ENCODE peak calls at places on chromosomes 3 and 15, in eight cellular contexts. One of them, this sample, is unnamed. For H3K4me1, the result is how much of the 10 kb centered on the place peaks cover.

GRCh38 chr15:39692464-39693327 is 89.9 kb downstream of the FSIP1 start:
- DNase-seq in DND-41: no peak
- DNase-seq in pancreas: no peak
- DNase-seq in PC-9: no peak
- DNase-seq in IMR-90: no peak
- DNase-seq in upper lobe of right lung: no peak
- DNase-seq in uterus: no peak
- DNase-seq in GM23338: peak
- DNase-seq in this sample: peak

GRCh38 chr3:157280786-157281185 is 120.8 kb upstream of the CCNL1 start:
- DNase-seq in DND-41: no peak
- DNase-seq in pancreas: no peak
- DNase-seq in PC-9: no peak
- DNase-seq in IMR-90: peak
- DNase-seq in upper lobe of right lung: no peak
- DNase-seq in uterus: no peak
- DNase-seq in GM23338: no peak
- DNase-seq in this sample: no peak

GRCh38 chr3:168168743-168169142 is 73.0 kb upstream of the GOLIM4 start:
- DNase-seq in DND-41: no peak
- DNase-seq in pancreas: no peak
- DNase-seq in PC-9: peak
- DNase-seq in IMR-90: no peak
- DNase-seq in upper lobe of right lung: no peak
- DNase-seq in uterus: no peak
- DNase-seq in GM23338: no peak
- DNase-seq in this sample: no peak

GRCh38 chr3:123292321-123293310 is 90.9 kb downstream of the SEC22A start:
- DNase-seq in DND-41: no peak
- DNase-seq in pancreas: no peak
- DNase-seq in PC-9: no peak
- DNase-seq in IMR-90: no peak
- DNase-seq in upper lobe of right lung: no peak
- DNase-seq in uterus: no peak
- DNase-seq in GM23338: no peak
- DNase-seq in this sample: no peak

GRCh38 chr3:39108309-39108708 is 829 bp downstream of the TTC21A start:
- DNase-seq in DND-41: peak
- DNase-seq in pancreas: no peak
- DNase-seq in PC-9: no peak
- DNase-seq in IMR-90: no peak
- DNase-seq in upper lobe of right lung: no peak
- DNase-seq in uterus: no peak
- DNase-seq in GM23338: no peak
- DNase-seq in this sample: no peak

GRCh38 chr3:140420621-140421357 is 257.1 kb upstream of the TRIM42 start:
- DNase-seq in DND-41: no peak
- DNase-seq in pancreas: peak
- DNase-seq in PC-9: no peak
- DNase-seq in IMR-90: peak
- DNase-seq in upper lobe of right lung: no peak
- DNase-seq in uterus: no peak
- DNase-seq in GM23338: no peak
- DNase-seq in this sample: no peak

GRCh38 chr3:48215019-48215418 is 8.3 kb upstream of the CAMP start:
- DNase-seq in DND-41: no peak
- DNase-seq in pancreas: no peak
- DNase-seq in PC-9: no peak
- DNase-seq in IMR-90: no peak
- DNase-seq in upper lobe of right lung: peak
- DNase-seq in uterus: peak
- DNase-seq in GM23338: no peak
- DNase-seq in this sample: no peak

GRCh38 chr15:74050127-74050526 is 32.2 kb downstream of the GOLGA6A start:
- DNase-seq in DND-41: no peak
- DNase-seq in pancreas: no peak
- DNase-seq in PC-9: no peak
- DNase-seq in IMR-90: no peak
- DNase-seq in upper lobe of right lung: no peak
- DNase-seq in uterus: no peak
- DNase-seq in GM23338: no peak
- DNase-seq in this sample: no peak

GRCh38 chr3:133890972-133891644 is 4.6 kb downstream of the RAB6B start:
- DNase-seq in DND-41: no peak
- DNase-seq in pancreas: no peak
- DNase-seq in PC-9: no peak
- DNase-seq in IMR-90: no peak
- DNase-seq in upper lobe of right lung: no peak
- DNase-seq in uterus: no peak
- DNase-seq in GM23338: no peak
- DNase-seq in this sample: no peak

GRCh38 chr15:74193305-74193718 is 9.3 kb downstream of the STRA6 start:
- DNase-seq in DND-41: no peak
- DNase-seq in pancreas: no peak
- DNase-seq in PC-9: peak
- DNase-seq in IMR-90: peak
- DNase-seq in upper lobe of right lung: no peak
- DNase-seq in uterus: no peak
- DNase-seq in GM23338: no peak
- DNase-seq in this sample: peak

GRCh38 chr3:37125702-37126101 is 48.7 kb downstream of the LRRFIP2 start:
- DNase-seq in DND-41: no peak
- DNase-seq in pancreas: no peak
- DNase-seq in PC-9: no peak
- DNase-seq in IMR-90: no peak
- DNase-seq in upper lobe of right lung: no peak
- DNase-seq in uterus: no peak
- DNase-seq in GM23338: no peak
- DNase-seq in this sample: no peak

DNA sequence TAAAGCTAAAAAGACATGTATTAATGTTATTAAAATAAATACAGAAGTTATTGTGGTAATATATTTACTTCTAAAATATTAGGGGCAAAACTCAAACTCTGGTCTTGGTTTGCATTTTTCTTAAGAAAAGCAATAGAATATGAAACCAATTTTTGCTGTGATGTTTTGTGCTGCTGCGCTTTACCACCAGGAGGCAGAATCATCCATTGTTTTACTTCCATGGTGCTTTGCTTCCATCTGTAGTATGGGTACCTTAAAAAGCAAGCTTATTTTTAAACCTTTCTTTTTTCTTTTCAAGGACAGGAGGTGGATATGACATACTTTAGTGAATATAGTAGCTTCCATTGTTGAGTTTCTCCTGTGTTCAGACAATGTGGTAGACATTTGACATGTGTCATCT is 46.6 kb upstream of the MRPL3 start:
- DNase-seq in DND-41: peak
- DNase-seq in pancreas: no peak
- DNase-seq in PC-9: no peak
- DNase-seq in IMR-90: no peak
- DNase-seq in upper lobe of right lung: no peak
- DNase-seq in uterus: no peak
- DNase-seq in GM23338: peak
- DNase-seq in this sample: no peak
- TF ChIP-seq CTCF in DND-41: peak
- TF ChIP-seq CTCF in pancreas: no peak
- TF ChIP-seq CTCF in PC-9: peak
- TF ChIP-seq CTCF in IMR-90: peak
- TF ChIP-seq CTCF in upper lobe of right lung: peak
- TF ChIP-seq CTCF in uterus: no peak
- TF ChIP-seq CTCF in GM23338: peak
- TF ChIP-seq CTCF in this sample: peak

GRCh38 chr3:169666501-169667379 is 3.2 kb upstream of the MECOM start:
- DNase-seq in DND-41: no peak
- DNase-seq in pancreas: peak
- DNase-seq in PC-9: no peak
- DNase-seq in IMR-90: no peak
- DNase-seq in upper lobe of right lung: peak
- DNase-seq in uterus: no peak
- DNase-seq in GM23338: peak
- DNase-seq in this sample: peak
- H3K4me1 ChIP-seq in DND-41: under half
- H3K4me1 ChIP-seq in pancreas: under half
- H3K4me1 ChIP-seq in PC-9: under half
- H3K4me1 ChIP-seq in IMR-90: under half
- H3K4me1 ChIP-seq in upper lobe of right lung: under half
- H3K4me1 ChIP-seq in uterus: under half
- H3K4me1 ChIP-seq in GM23338: half or more
- H3K4me1 ChIP-seq in this sample: under half

DNA sequence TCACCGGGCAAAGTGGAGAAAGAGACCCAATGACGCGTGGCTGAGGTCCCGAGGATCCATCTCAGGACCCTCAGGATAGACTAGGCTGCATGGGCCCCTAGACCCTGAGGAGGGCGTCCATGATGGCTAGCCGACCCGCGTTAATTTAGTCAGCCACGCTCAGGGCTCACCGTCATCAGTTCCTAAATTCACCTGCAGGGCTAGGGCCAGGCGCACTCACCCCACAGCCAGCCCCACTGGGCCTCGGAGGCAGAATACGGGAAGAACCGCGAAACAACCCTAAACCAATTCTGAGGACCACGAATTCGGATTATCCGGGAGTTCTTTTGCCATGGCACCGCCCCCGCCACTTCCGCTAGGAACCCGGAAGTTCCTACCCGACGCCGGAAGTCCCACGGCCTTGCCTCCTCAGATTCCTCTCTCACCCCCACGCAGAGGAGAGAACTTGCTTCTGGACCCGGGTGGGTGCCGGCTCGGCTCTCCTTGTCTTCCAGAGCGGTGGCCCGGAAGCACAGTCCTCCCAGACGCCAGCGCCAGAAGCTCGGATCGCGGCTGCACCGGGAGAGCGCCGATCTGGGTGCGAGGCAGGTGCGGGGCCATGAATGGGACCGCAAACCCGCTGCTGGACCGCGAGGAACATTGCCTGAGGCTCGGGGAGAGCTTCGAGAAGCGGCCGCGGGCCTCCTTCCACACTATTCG is at the start of the genes EAF1 and METTL6:
- DNase-seq in DND-41: peak
- DNase-seq in pancreas: peak
- DNase-seq in PC-9: peak
- DNase-seq in IMR-90: peak
- DNase-seq in upper lobe of right lung: peak
- DNase-seq in uterus: peak
- DNase-seq in GM23338: peak
- DNase-seq in this sample: peak
- TF ChIP-seq CTCF in DND-41: peak
- TF ChIP-seq CTCF in pancreas: no peak
- TF ChIP-seq CTCF in PC-9: no peak
- TF ChIP-seq CTCF in IMR-90: peak
- TF ChIP-seq CTCF in upper lobe of right lung: peak
- TF ChIP-seq CTCF in uterus: peak
- TF ChIP-seq CTCF in GM23338: peak
- TF ChIP-seq CTCF in this sample: peak

DNA sequence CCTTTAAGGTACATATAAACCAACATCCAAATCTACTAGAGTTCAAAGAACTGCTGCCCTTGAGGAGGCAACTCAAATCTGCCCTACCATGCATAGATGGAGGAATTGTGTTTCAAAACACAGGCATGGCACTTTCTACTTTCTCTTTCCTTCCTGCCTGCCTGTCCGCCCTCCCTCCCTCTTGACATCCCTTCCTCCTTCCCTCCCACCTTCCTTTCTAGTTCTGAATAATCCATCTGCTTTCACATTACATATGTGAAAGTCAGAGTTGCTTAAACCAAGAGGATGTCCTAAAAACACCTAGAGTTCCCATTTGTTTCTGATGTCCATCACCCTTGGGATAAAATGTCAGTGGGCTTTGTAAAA is 537.6 kb downstream of the FOXP1 start:
- DNase-seq in DND-41: no peak
- DNase-seq in pancreas: no peak
- DNase-seq in PC-9: no peak
- DNase-seq in IMR-90: no peak
- DNase-seq in upper lobe of right lung: no peak
- DNase-seq in uterus: no peak
- DNase-seq in GM23338: no peak
- DNase-seq in this sample: no peak
- H3K4me1 ChIP-seq in DND-41: under half
- H3K4me1 ChIP-seq in pancreas: under half
- H3K4me1 ChIP-seq in PC-9: under half
- H3K4me1 ChIP-seq in IMR-90: under half
- H3K4me1 ChIP-seq in upper lobe of right lung: under half
- H3K4me1 ChIP-seq in uterus: under half
- H3K4me1 ChIP-seq in GM23338: half or more
- H3K4me1 ChIP-seq in this sample: under half

GRCh38 chr3:88467191-88467590 is 317.4 kb downstream of the C3orf38 start:
- DNase-seq in DND-41: no peak
- DNase-seq in pancreas: no peak
- DNase-seq in PC-9: no peak
- DNase-seq in IMR-90: no peak
- DNase-seq in upper lobe of right lung: no peak
- DNase-seq in uterus: no peak
- DNase-seq in GM23338: peak
- DNase-seq in this sample: no peak
- TF ChIP-seq CTCF in DND-41: no peak
- TF ChIP-seq CTCF in pancreas: no peak
- TF ChIP-seq CTCF in PC-9: no peak
- TF ChIP-seq CTCF in IMR-90: no peak
- TF ChIP-seq CTCF in upper lobe of right lung: no peak
- TF ChIP-seq CTCF in uterus: no peak
- TF ChIP-seq CTCF in GM23338: peak
- TF ChIP-seq CTCF in this sample: no peak

GRCh38 chr3:177930771-177931170 is 605.5 kb upstream of the KCNMB2 start:
- DNase-seq in DND-41: no peak
- DNase-seq in pancreas: no peak
- DNase-seq in PC-9: no peak
- DNase-seq in IMR-90: no peak
- DNase-seq in upper lobe of right lung: no peak
- DNase-seq in uterus: no peak
- DNase-seq in GM23338: no peak
- DNase-seq in this sample: no peak
- H3K4me1 ChIP-seq in DND-41: under half
- H3K4me1 ChIP-seq in pancreas: under half
- H3K4me1 ChIP-seq in PC-9: under half
- H3K4me1 ChIP-seq in IMR-90: under half
- H3K4me1 ChIP-seq in upper lobe of right lung: under half
- H3K4me1 ChIP-seq in uterus: under half
- H3K4me1 ChIP-seq in GM23338: under half
- H3K4me1 ChIP-seq in this sample: under half

DNA sequence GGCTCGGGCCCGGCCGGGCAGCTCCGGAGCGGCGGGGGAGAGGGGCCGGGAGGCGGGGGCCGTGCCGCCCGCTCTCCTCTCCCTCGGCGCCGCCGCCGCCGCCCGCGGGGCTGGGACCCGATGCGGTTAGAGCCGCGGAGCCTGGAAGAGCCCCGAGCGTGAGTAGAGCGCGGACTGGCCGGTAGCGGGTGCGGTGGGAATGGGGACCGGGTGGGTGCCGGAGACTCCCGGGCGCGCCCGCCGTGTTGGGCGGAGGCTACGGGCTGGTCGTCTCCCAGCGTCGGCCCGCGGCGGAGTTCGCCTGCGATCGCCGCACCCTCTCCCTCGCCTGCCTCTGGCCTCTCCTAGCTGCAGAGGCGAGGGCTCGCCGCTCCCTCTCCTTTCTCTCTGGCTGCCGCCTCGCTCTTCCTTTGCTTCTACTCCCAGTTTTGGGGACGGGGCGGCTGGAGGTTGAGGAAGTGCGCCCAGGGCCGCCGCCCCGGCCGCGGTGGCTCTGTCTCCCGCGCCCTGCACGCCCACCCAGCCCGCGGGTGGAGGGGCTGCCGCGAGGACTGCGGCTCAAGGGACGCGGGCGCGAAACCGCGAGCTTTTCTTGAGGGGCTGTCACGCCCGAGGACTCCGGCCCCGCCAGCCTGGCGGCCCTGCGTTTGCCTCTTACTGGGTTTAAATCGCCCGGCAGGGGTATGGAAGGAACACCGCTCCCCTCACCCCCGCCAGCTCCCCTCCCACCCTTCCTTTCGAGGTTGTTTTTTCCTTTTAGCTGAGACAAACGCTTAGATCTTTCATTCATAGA is 485 bp downstream of the PIK3CA start:
- DNase-seq in DND-41: peak
- DNase-seq in pancreas: peak
- DNase-seq in PC-9: peak
- DNase-seq in IMR-90: peak
- DNase-seq in upper lobe of right lung: peak
- DNase-seq in uterus: peak
- DNase-seq in GM23338: peak
- DNase-seq in this sample: no peak
- TF ChIP-seq CTCF in DND-41: no peak
- TF ChIP-seq CTCF in pancreas: no peak
- TF ChIP-seq CTCF in PC-9: no peak
- TF ChIP-seq CTCF in IMR-90: no peak
- TF ChIP-seq CTCF in upper lobe of right lung: no peak
- TF ChIP-seq CTCF in uterus: no peak
- TF ChIP-seq CTCF in GM23338: no peak
- TF ChIP-seq CTCF in this sample: no peak

This sample was measured in foreskin keratinocyte.